ENCODE peak calls at places on chromosome X, in six cellular contexts. One of them, this sample, is unnamed.

GRCh38 chrX:11464836-11465458 is 171.7 kb downstream of the AMELX start:
- DNase-seq in lower leg skin: no peak
- DNase-seq in endodermal cell: no peak
- DNase-seq in fibroblast of lung: no peak
- DNase-seq in HFF-Myc: no peak
- DNase-seq in tibial nerve: no peak
- DNase-seq in this sample: no peak

GRCh38 chrX:131677655-131678628 is 134.1 kb downstream of the OR13H1 start:
- DNase-seq in fibroblast of lung: peak
- DNase-seq in tibial nerve: no peak
- DNase-seq in HFF-Myc: no peak
- DNase-seq in lower leg skin: no peak
- DNase-seq in endodermal cell: peak
- DNase-seq in this sample: no peak

GRCh38 chrX:134172588-134173259 is 64.3 kb upstream of the CCDC160 start:
- DNase-seq in tibial nerve: no peak
- DNase-seq in fibroblast of lung: no peak
- DNase-seq in HFF-Myc: no peak
- DNase-seq in lower leg skin: no peak
- DNase-seq in endodermal cell: peak
- DNase-seq in this sample: no peak

GRCh38 chrX:135931644-135932487 is 38.4 kb downstream of the SAGE1 start:
- DNase-seq in tibial nerve: peak
- DNase-seq in endodermal cell: peak
- DNase-seq in fibroblast of lung: peak
- DNase-seq in HFF-Myc: peak
- DNase-seq in lower leg skin: no peak
- DNase-seq in this sample: no peak

GRCh38 chrX:73847991-73848390 is 285.0 kb downstream of the CHIC1 start:
- DNase-seq in lower leg skin: no peak
- DNase-seq in fibroblast of lung: no peak
- DNase-seq in endodermal cell: no peak
- DNase-seq in tibial nerve: no peak
- DNase-seq in HFF-Myc: no peak
- DNase-seq in this sample: no peak

GRCh38 chrX:12210196-12210815 is 72.0 kb downstream of the FRMPD4 start:
- DNase-seq in HFF-Myc: no peak
- DNase-seq in fibroblast of lung: peak
- DNase-seq in endodermal cell: no peak
- DNase-seq in tibial nerve: peak
- DNase-seq in lower leg skin: no peak
- DNase-seq in this sample: peak

GRCh38 chrX:46626566-46626965 is 53.0 kb downstream of the CHST7 start:
- DNase-seq in HFF-Myc: no peak
- DNase-seq in fibroblast of lung: no peak
- DNase-seq in endodermal cell: no peak
- DNase-seq in tibial nerve: no peak
- DNase-seq in lower leg skin: peak
- DNase-seq in this sample: no peak

GRCh38 chrX:149398027-149398426 is 107.1 kb downstream of the IDS start:
- DNase-seq in endodermal cell: peak
- DNase-seq in tibial nerve: no peak
- DNase-seq in lower leg skin: no peak
- DNase-seq in HFF-Myc: no peak
- DNase-seq in fibroblast of lung: no peak
- DNase-seq in this sample: no peak

GRCh38 chrX:48695524-48695875 is 1.0 kb upstream of the SUV39H1 start:
- DNase-seq in endodermal cell: no peak
- DNase-seq in tibial nerve: no peak
- DNase-seq in lower leg skin: no peak
- DNase-seq in fibroblast of lung: peak
- DNase-seq in HFF-Myc: no peak
- DNase-seq in this sample: no peak

GRCh38 chrX:122218666-122219065 is 965.4 kb upstream of the GRIA3 start:
- DNase-seq in HFF-Myc: no peak
- DNase-seq in fibroblast of lung: peak
- DNase-seq in tibial nerve: no peak
- DNase-seq in lower leg skin: no peak
- DNase-seq in endodermal cell: no peak
- DNase-seq in this sample: no peak

GRCh38 chrX:115616943-115617563 is 56.1 kb downstream of the PLS3 start:
- DNase-seq in tibial nerve: no peak
- DNase-seq in HFF-Myc: peak
- DNase-seq in fibroblast of lung: peak
- DNase-seq in lower leg skin: no peak
- DNase-seq in endodermal cell: peak
- DNase-seq in this sample: no peak

GRCh38 chrX:48466696-48467095 is 3.4 kb downstream of the SLC38A5 start:
- DNase-seq in fibroblast of lung: no peak
- DNase-seq in HFF-Myc: no peak
- DNase-seq in lower leg skin: no peak
- DNase-seq in endodermal cell: peak
- DNase-seq in tibial nerve: no peak
- DNase-seq in this sample: no peak

GRCh38 chrX:73581002-73581628 is 18.1 kb downstream of the CHIC1 start:
- DNase-seq in tibial nerve: no peak
- DNase-seq in fibroblast of lung: no peak
- DNase-seq in endodermal cell: no peak
- DNase-seq in HFF-Myc: no peak
- DNase-seq in lower leg skin: no peak
- DNase-seq in this sample: no peak

GRCh38 chrX:129576539-129576938 is 36.5 kb downstream of the OCRL start:
- DNase-seq in fibroblast of lung: no peak
- DNase-seq in lower leg skin: no peak
- DNase-seq in HFF-Myc: no peak
- DNase-seq in endodermal cell: no peak
- DNase-seq in tibial nerve: no peak
- DNase-seq in this sample: no peak

GRCh38 chrX:78075787-78076389 is 28.2 kb upstream of the PGK1 start:
- DNase-seq in lower leg skin: no peak
- DNase-seq in HFF-Myc: no peak
- DNase-seq in endodermal cell: no peak
- DNase-seq in fibroblast of lung: no peak
- DNase-seq in tibial nerve: no peak
- DNase-seq in this sample: no peak

GRCh38 chrX:118016422-118016821 is 100.2 kb downstream of the KLHL13 start:
- DNase-seq in lower leg skin: no peak
- DNase-seq in fibroblast of lung: no peak
- DNase-seq in HFF-Myc: no peak
- DNase-seq in tibial nerve: no peak
- DNase-seq in endodermal cell: no peak
- DNase-seq in this sample: no peak

GRCh38 chrX:139832728-139833309 is 100.0 kb downstream of the ATP11C start:
- DNase-seq in tibial nerve: no peak
- DNase-seq in HFF-Myc: no peak
- DNase-seq in endodermal cell: no peak
- DNase-seq in fibroblast of lung: no peak
- DNase-seq in lower leg skin: no peak
- DNase-seq in this sample: no peak

GRCh38 chrX:69279234-69279633 is 114.0 kb upstream of the PJA1 start:
- DNase-seq in lower leg skin: no peak
- DNase-seq in HFF-Myc: no peak
- DNase-seq in endodermal cell: no peak
- DNase-seq in fibroblast of lung: no peak
- DNase-seq in tibial nerve: no peak
- DNase-seq in this sample: no peak

GRCh38 chrX:80431502-80431832 is 11.2 kb downstream of the TENT5D start:
- DNase-seq in HFF-Myc: no peak
- DNase-seq in tibial nerve: no peak
- DNase-seq in fibroblast of lung: no peak
- DNase-seq in endodermal cell: no peak
- DNase-seq in lower leg skin: no peak
- DNase-seq in this sample: no peak

GRCh38 chrX:80432863-80433262 is 12.6 kb downstream of the TENT5D start:
- DNase-seq in lower leg skin: no peak
- DNase-seq in endodermal cell: no peak
- DNase-seq in fibroblast of lung: no peak
- DNase-seq in HFF-Myc: no peak
- DNase-seq in tibial nerve: no peak
- DNase-seq in this sample: no peak

GRCh38 chrX:80432441-80432840 is 12.2 kb downstream of the TENT5D start:
- DNase-seq in endodermal cell: no peak
- DNase-seq in fibroblast of lung: no peak
- DNase-seq in tibial nerve: no peak
- DNase-seq in lower leg skin: no peak
- DNase-seq in HFF-Myc: no peak
- DNase-seq in this sample: no peak

GRCh38 chrX:80430826-80431501 is 10.7 kb downstream of the TENT5D start:
- DNase-seq in tibial nerve: peak
- DNase-seq in endodermal cell: peak
- DNase-seq in HFF-Myc: no peak
- DNase-seq in fibroblast of lung: no peak
- DNase-seq in lower leg skin: no peak
- DNase-seq in this sample: no peak
- TF ChIP-seq CTCF in tibial nerve: peak
- TF ChIP-seq CTCF in endodermal cell: peak
- TF ChIP-seq CTCF in HFF-Myc: no peak
- TF ChIP-seq CTCF in fibroblast of lung: no peak
- TF ChIP-seq CTCF in lower leg skin: no peak
- TF ChIP-seq CTCF in this sample: no peak

GRCh38 chrX:153568612-153569011 is 30.3 kb downstream of the CCNQ start:
- DNase-seq in lower leg skin: no peak
- DNase-seq in tibial nerve: no peak
- DNase-seq in HFF-Myc: no peak
- DNase-seq in endodermal cell: peak
- DNase-seq in fibroblast of lung: no peak
- DNase-seq in this sample: no peak

GRCh38 chrX:153562546-153562945 is 36.4 kb downstream of the CCNQ start:
- DNase-seq in tibial nerve: no peak
- DNase-seq in fibroblast of lung: no peak
- DNase-seq in lower leg skin: no peak
- DNase-seq in endodermal cell: no peak
- DNase-seq in HFF-Myc: no peak
- DNase-seq in this sample: no peak

GRCh38 chrX:153569475-153569874 is 29.5 kb downstream of the CCNQ start:
- DNase-seq in endodermal cell: no peak
- DNase-seq in tibial nerve: no peak
- DNase-seq in fibroblast of lung: no peak
- DNase-seq in lower leg skin: no peak
- DNase-seq in HFF-Myc: no peak
- DNase-seq in this sample: no peak

GRCh38 chrX:153564047-153564606 is 34.8 kb downstream of the CCNQ start:
- DNase-seq in fibroblast of lung: no peak
- DNase-seq in HFF-Myc: no peak
- DNase-seq in tibial nerve: no peak
- DNase-seq in lower leg skin: no peak
- DNase-seq in endodermal cell: no peak
- DNase-seq in this sample: no peak

GRCh38 chrX:153565996-153566580 is 32.9 kb downstream of the CCNQ start:
- DNase-seq in HFF-Myc: no peak
- DNase-seq in fibroblast of lung: no peak
- DNase-seq in tibial nerve: no peak
- DNase-seq in endodermal cell: peak
- DNase-seq in lower leg skin: no peak
- DNase-seq in this sample: no peak
- TF ChIP-seq CTCF in HFF-Myc: no peak
- TF ChIP-seq CTCF in fibroblast of lung: no peak
- TF ChIP-seq CTCF in tibial nerve: no peak
- TF ChIP-seq CTCF in endodermal cell: no peak
- TF ChIP-seq CTCF in lower leg skin: no peak
- TF ChIP-seq CTCF in this sample: no peak

GRCh38 chrX:51332188-51332942 is at the start of gene NUDT10:
- DNase-seq in fibroblast of lung: peak
- DNase-seq in lower leg skin: peak
- DNase-seq in endodermal cell: peak
- DNase-seq in tibial nerve: peak
- DNase-seq in HFF-Myc: no peak
- DNase-seq in this sample: no peak

GRCh38 chrX:51334276-51334675 is 1.7 kb downstream of the NUDT10 start:
- DNase-seq in fibroblast of lung: peak
- DNase-seq in HFF-Myc: no peak
- DNase-seq in tibial nerve: no peak
- DNase-seq in endodermal cell: no peak
- DNase-seq in lower leg skin: no peak
- DNase-seq in this sample: no peak

DNA sequence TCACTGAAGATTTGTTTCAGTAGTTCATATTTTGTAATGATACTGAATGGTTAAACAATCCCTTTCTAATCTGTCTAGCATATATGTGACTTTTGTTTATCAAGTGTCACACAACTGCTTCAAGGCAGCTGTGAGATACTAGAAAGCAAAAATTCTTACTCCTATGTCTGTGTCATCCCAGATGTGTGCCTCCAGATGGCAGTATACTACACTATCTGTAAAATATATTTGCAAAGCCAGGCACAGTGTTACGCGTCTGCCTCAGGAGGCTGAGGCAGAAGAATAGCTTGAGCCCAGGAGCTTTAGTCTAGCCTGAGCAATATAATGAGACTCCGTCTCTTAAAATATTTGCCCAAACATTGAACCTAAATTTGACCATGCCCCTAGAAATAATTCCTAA is 4.0 kb downstream of the NUDT10 start:
- DNase-seq in tibial nerve: peak
- DNase-seq in HFF-Myc: no peak
- DNase-seq in fibroblast of lung: peak
- DNase-seq in lower leg skin: no peak
- DNase-seq in endodermal cell: peak
- DNase-seq in this sample: no peak
- TF ChIP-seq CTCF in tibial nerve: peak
- TF ChIP-seq CTCF in HFF-Myc: peak
- TF ChIP-seq CTCF in fibroblast of lung: peak
- TF ChIP-seq CTCF in lower leg skin: no peak
- TF ChIP-seq CTCF in endodermal cell: peak
- TF ChIP-seq CTCF in this sample: no peak

GRCh38 chrX:24081661-24082154 is 27.0 kb downstream of the EIF2S3 start:
- DNase-seq in fibroblast of lung: peak
- DNase-seq in lower leg skin: peak
- DNase-seq in endodermal cell: peak
- DNase-seq in HFF-Myc: no peak
- DNase-seq in tibial nerve: peak
- DNase-seq in this sample: no peak
- TF ChIP-seq CTCF in fibroblast of lung: peak
- TF ChIP-seq CTCF in lower leg skin: no peak
- TF ChIP-seq CTCF in endodermal cell: peak
- TF ChIP-seq CTCF in HFF-Myc: peak
- TF ChIP-seq CTCF in tibial nerve: peak
- TF ChIP-seq CTCF in this sample: no peak

DNA sequence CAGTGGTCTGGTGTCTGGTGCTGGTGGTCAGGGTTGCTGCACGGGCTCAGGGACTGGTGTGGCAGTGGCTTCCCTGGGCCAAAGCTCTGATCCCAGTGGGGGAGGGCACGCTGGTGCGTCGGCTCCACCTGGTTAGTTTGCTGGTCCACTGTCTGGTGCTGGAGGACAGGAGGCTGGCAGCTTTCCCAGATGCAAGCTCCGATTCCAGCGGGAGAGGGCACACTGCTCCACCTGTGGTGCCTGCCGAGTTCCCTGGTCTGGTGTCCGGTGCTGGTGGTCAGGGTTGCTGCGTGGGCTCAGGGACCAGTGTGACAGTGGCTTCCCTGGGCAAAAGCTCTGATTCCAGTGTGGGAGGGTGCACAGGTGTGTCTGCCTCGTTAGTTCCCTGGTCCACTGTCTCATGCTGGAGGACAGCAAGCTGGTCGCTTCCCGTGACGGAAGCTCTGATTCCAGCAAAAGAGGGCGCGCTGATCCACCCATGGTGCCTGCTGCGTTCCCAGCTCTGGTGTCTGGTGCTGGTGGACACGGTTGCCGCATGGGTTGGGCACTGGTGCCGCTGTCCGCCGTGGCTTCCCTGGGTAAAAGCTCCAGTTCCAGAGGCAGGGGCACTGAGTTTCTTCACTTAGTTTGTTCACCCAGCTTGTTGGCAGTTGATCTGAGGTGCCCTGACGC is 5.8 kb downstream of the VMA21 start:
- DNase-seq in endodermal cell: no peak
- DNase-seq in tibial nerve: no peak
- DNase-seq in HFF-Myc: no peak
- DNase-seq in fibroblast of lung: no peak
- DNase-seq in lower leg skin: no peak
- DNase-seq in this sample: no peak
- TF ChIP-seq CTCF in endodermal cell: no peak
- TF ChIP-seq CTCF in tibial nerve: no peak
- TF ChIP-seq CTCF in HFF-Myc: no peak
- TF ChIP-seq CTCF in fibroblast of lung: no peak
- TF ChIP-seq CTCF in lower leg skin: no peak
- TF ChIP-seq CTCF in this sample: no peak

This sample was measured in omental fat pad.